ENCODE peak calls at places on chromosome 4, in four cellular contexts. One of them, this sample, is unnamed.

GRCh38 chr4:122632396-122633143 is 11.7 kb upstream of the IL21 start:
- DNase-seq in SK-N-SH: no peak
- DNase-seq in K562: no peak
- DNase-seq in H1: no peak
- DNase-seq in this sample: no peak

GRCh38 chr4:125961626-125962025 is 646.9 kb downstream of the FAT4 start:
- DNase-seq in SK-N-SH: no peak
- DNase-seq in K562: no peak
- DNase-seq in H1: no peak
- DNase-seq in this sample: no peak

GRCh38 chr4:121656269-121656641 is 40.5 kb downstream of the ANXA5 start:
- DNase-seq in SK-N-SH: peak
- DNase-seq in K562: peak
- DNase-seq in H1: no peak
- DNase-seq in this sample: peak

GRCh38 chr4:102451266-102451665 is 49.9 kb upstream of the NFKB1 start:
- DNase-seq in SK-N-SH: no peak
- DNase-seq in K562: no peak
- DNase-seq in H1: no peak
- DNase-seq in this sample: no peak

GRCh38 chr4:123977623-123978022 is 581.0 kb downstream of the SPRY1 start:
- DNase-seq in SK-N-SH: no peak
- DNase-seq in K562: no peak
- DNase-seq in H1: no peak
- DNase-seq in this sample: no peak

GRCh38 chr4:1074077-1074476 is 39.3 kb downstream of the RNF212 start:
- DNase-seq in SK-N-SH: no peak
- DNase-seq in K562: no peak
- DNase-seq in H1: no peak
- DNase-seq in this sample: no peak

GRCh38 chr4:8645753-8646124 is 53.2 kb downstream of the CPZ start:
- DNase-seq in SK-N-SH: no peak
- DNase-seq in K562: no peak
- DNase-seq in H1: no peak
- DNase-seq in this sample: no peak

GRCh38 chr4:15648600-15648999 is 6.6 kb downstream of the FBXL5 start:
- DNase-seq in SK-N-SH: no peak
- DNase-seq in K562: no peak
- DNase-seq in H1: no peak
- DNase-seq in this sample: no peak

GRCh38 chr4:924107-925096 is 7.7 kb downstream of the GAK start:
- DNase-seq in SK-N-SH: peak
- DNase-seq in K562: peak
- DNase-seq in H1: no peak
- DNase-seq in this sample: no peak

DNA sequence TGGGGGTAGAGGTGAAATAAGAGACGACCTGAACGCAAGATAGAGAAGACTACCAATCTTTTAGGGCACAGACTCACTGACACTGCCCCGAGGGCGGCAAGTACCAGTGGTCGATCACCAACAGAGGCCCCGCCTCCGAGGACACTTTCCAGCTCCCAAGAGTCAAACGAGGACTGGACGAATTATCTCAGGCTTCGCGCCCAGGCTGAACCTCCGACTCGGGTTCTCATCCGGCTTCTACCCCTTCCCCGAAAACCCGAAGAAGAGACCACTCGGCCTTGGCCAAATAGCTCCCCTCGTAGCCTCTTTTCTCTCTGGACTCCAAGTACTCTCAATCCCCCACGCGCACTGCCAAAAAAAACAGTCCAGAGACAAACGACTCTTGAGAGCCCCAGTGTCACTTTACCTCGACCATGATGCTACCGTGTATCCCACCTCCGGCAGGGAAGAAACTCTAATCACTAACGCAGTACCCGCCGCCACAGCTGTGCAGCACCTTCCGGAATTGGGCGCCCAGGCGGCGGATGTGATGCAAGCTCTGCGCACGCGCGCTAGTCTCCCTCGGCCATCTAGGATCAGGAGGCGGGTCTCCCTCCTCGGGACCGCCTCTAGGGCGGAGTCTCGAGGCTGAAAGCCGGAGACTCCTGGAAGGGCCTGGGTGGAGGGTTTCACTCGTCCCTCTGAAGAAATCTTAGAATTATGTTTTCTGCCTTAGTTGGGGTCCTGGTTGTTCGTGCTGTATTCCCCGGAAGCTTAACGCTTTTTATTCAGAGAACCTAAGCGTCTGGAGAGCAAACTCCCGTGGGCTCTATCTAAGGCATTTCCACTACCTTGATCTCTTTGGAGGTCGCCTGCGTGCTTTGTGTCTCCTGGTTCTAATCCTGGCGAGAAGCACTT is at the start of gene PLRG1:
- DNase-seq in SK-N-SH: peak
- DNase-seq in K562: peak
- DNase-seq in H1: peak
- DNase-seq in this sample: peak
- TF ChIP-seq TEAD4 in SK-N-SH: no peak
- TF ChIP-seq TEAD4 in K562: no peak
- TF ChIP-seq TEAD4 in H1: no peak
- TF ChIP-seq TEAD4 in this sample: no peak

DNA sequence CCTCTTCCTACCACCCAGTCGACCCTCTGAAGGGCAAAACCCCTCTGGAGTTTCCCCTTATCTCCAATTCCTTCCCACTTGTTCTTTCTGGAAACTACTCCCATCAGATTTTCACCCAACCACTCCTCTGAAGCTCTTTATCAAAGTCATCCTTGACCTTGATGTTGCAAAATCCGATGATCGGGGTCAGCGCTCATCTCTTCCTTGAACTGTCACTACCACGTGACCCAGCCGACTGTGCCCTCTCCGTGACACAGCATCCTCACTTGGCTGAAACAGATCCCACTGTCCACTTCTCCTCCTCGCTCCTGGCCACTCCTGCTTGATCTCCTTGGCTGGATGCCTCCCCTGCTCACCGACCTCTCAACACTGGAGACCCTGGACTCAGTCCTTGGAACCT is 1.1 kb downstream of the CFAP99 start:
- DNase-seq in SK-N-SH: no peak
- DNase-seq in K562: peak
- DNase-seq in H1: no peak
- DNase-seq in this sample: no peak
- TF ChIP-seq TEAD4 in SK-N-SH: no peak
- TF ChIP-seq TEAD4 in K562: no peak
- TF ChIP-seq TEAD4 in H1: no peak
- TF ChIP-seq TEAD4 in this sample: no peak

GRCh38 chr4:183576701-183577100 is 71.8 kb downstream of the ING2 start:
- DNase-seq in SK-N-SH: no peak
- DNase-seq in K562: no peak
- DNase-seq in H1: no peak
- DNase-seq in this sample: no peak
- TF ChIP-seq TEAD4 in SK-N-SH: no peak
- TF ChIP-seq TEAD4 in K562: no peak
- TF ChIP-seq TEAD4 in H1: no peak
- TF ChIP-seq TEAD4 in this sample: no peak

DNA sequence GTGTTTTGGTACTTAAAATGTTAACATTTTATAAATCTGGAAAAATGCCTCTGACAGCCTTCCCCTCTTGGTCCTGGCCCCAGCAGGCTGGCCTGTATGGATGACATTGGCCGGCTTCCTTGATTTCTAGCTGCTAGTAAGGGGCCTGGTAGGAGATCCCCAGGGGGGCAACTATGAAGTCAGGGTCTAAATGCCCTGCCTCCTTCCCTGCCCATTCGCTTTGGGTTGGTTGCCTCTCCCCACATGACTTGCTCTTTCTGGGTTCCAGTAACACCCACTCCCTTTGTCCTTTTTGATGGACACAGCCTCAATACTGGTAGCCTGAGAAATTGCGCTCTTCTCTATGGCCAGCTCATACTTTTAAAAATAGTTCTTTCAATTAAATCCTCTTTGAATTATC is 78.0 kb upstream of the MAD2L1 start:
- DNase-seq in SK-N-SH: no peak
- DNase-seq in K562: no peak
- DNase-seq in H1: no peak
- DNase-seq in this sample: no peak
- TF ChIP-seq TEAD4 in SK-N-SH: no peak
- TF ChIP-seq TEAD4 in K562: no peak
- TF ChIP-seq TEAD4 in H1: no peak
- TF ChIP-seq TEAD4 in this sample: no peak

This sample was measured in WTC11.